ENCODE peak calls at places on chromosomes 6 and 20, in eight cellular contexts. P is natural killer cell, L is breast epithelium, I is upper lobe of right lung, H is kidney epithelial cell, Z is fibroblast of lung, B is H9, G is osteocyte. X is an unnamed sample.

GRCh38 chr6:79522609-79523008 is 14.6 kb downstream of the LCA5 start:
- DNase-seq in P (no peak), L (no peak), I (no peak), H (no peak), Z (no peak), B (no peak), G (no peak), X (no peak)

GRCh38 chr6:115887887-115888286 is 172.8 kb downstream of the FRK start:
- DNase-seq in P (no peak), L (no peak), I (no peak), H (no peak), Z (no peak), B (no peak), G (no peak), X (no peak)

GRCh38 chr20:51628533-51629398 is 86.2 kb upstream of the NFATC2 start:
- DNase-seq in P (no peak), L (no peak), I (no peak), H (peak), Z (peak), B (no peak), G (no peak), X (peak)

GRCh38 chr20:62406635-62407176 is 379 bp downstream of the CABLES2 start:
- DNase-seq in P (no peak), L (no peak), I (no peak), H (no peak), Z (no peak), B (no peak), G (no peak), X (no peak)

GRCh38 chr6:44442833-44443444 is 55.4 kb downstream of the CDC5L start:
- DNase-seq in P (no peak), L (no peak), I (no peak), H (no peak), Z (no peak), B (no peak), G (no peak), X (no peak)

GRCh38 chr6:12160350-12160749 is 129.8 kb upstream of the EDN1 start:
- DNase-seq in P (no peak), L (no peak), I (no peak), H (no peak), Z (peak), B (no peak), G (no peak), X (no peak)

GRCh38 chr6:154232013-154232920 is 124.3 kb downstream of the IPCEF1 start:
- DNase-seq in P (no peak), L (no peak), I (no peak), H (peak), Z (peak), B (no peak), G (no peak), X (no peak)

GRCh38 chr6:9095671-9096260 is 660.4 kb upstream of the SLC35B3 start:
- DNase-seq in P (no peak), L (no peak), I (no peak), H (no peak), Z (no peak), B (no peak), G (no peak), X (no peak)

GRCh38 chr20:3199976-3200755 is 4.3 kb downstream of the DDRGK1 start:
- DNase-seq in P (no peak), L (no peak), I (no peak), H (no peak), Z (no peak), B (no peak), G (no peak), X (peak)

GRCh38 chr20:38201356-38201755 is 36.3 kb upstream of the TGM2 start:
- DNase-seq in P (no peak), L (no peak), I (peak), H (peak), Z (peak), B (no peak), G (no peak), X (peak)

GRCh38 chr6:36592221-36592655 is 1.9 kb upstream of the SRSF3 start:
- DNase-seq in P (peak), L (no peak), I (no peak), H (no peak), Z (no peak), B (no peak), G (no peak), X (no peak)

GRCh38 chr6:139540276-139540675 is 165.8 kb upstream of the CITED2 start:
- DNase-seq in P (no peak), L (no peak), I (no peak), H (no peak), Z (peak), B (no peak), G (no peak), X (peak)

GRCh38 chr20:16260911-16261310 is 312.3 kb downstream of the KIF16B start:
- DNase-seq in P (no peak), L (no peak), I (no peak), H (no peak), Z (no peak), B (no peak), G (no peak), X (no peak)

GRCh38 chr20:38217791-38218565 is 42.6 kb downstream of the KIAA1755 start:
- DNase-seq in P (no peak), L (no peak), I (peak), H (peak), Z (peak), B (no peak), G (no peak), X (no peak)

GRCh38 chr20:62728781-62729300 is 20.2 kb downstream of the NTSR1 start:
- DNase-seq in P (no peak), L (no peak), I (no peak), H (no peak), Z (no peak), B (no peak), G (no peak), X (peak)

GRCh38 chr6:136967874-136968752 is 46.0 kb downstream of the SLC35D3 start:
- DNase-seq in P (peak), L (peak), I (peak), H (peak), Z (peak), B (peak), G (no peak), X (peak)

GRCh38 chr6:83097204-83097603 is 29.7 kb downstream of the DOP1A start:
- DNase-seq in P (no peak), L (no peak), I (no peak), H (no peak), Z (no peak), B (no peak), G (no peak), X (no peak)

GRCh38 chr6:108942556-108943492 is 94.6 kb downstream of the ARMC2 start:
- DNase-seq in P (peak), L (no peak), I (no peak), H (no peak), Z (no peak), B (no peak), G (no peak), X (no peak)

GRCh38 chr6:11434565-11435326 is 102.8 kb upstream of the TMEM170B start:
- DNase-seq in P (no peak), L (no peak), I (peak), H (no peak), Z (peak), B (no peak), G (no peak), X (no peak)

GRCh38 chr20:6668546-6668945 is 98.9 kb upstream of the BMP2 start:
- DNase-seq in P (no peak), L (no peak), I (no peak), H (no peak), Z (no peak), B (no peak), G (no peak), X (no peak)

GRCh38 chr6:89037156-89037900 is 43.2 kb upstream of the PNRC1 start:
- DNase-seq in P (no peak), L (no peak), I (no peak), H (no peak), Z (no peak), B (no peak), G (no peak), X (no peak)

GRCh38 chr20:18224968-18225568 is 63.3 kb upstream of the ZNF133 start:
- DNase-seq in P (no peak), L (no peak), I (no peak), H (peak), Z (peak), B (no peak), G (no peak), X (no peak)

DNA sequence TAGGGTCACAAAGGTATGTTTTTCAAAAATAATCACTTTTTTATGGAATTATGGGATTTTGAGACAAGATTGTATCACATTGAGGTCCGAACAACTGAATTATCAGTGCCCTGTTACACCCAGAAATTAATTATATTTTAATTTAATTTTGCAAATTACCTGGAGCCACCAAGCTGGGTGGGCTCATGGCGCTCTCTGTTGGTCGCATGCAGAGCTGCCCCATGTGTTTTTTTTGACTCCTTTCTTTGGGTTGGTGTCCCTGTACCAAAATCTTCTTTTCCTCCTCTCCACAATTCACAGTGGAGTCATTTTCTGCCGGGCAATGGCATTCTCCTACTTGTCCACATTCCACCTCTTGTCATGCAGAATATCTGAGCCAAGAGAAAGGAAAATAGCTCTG is 38.9 kb upstream of the FRMD1 start:
- DNase-seq in P (no peak), L (no peak), I (no peak), H (no peak), Z (no peak), B (peak), G (no peak), X (no peak)
- TF ChIP-seq CTCF in P (no peak), L (no peak), I (peak), H (peak), Z (peak), B (peak), G (peak), X (no peak)

GRCh38 chr6:34067814-34068213 is 78.1 kb downstream of the GRM4 start:
- DNase-seq in P (no peak), L (no peak), I (no peak), H (no peak), Z (no peak), B (peak), G (no peak), X (no peak)
- TF ChIP-seq CTCF in P (no peak), L (no peak), I (no peak), H (peak), Z (no peak), B (peak), G (no peak), X (no peak)

GRCh38 chr6:55016261-55016660 is 158.1 kb upstream of the HCRTR2 start:
- DNase-seq in P (no peak), L (no peak), I (no peak), H (no peak), Z (peak), B (no peak), G (no peak), X (no peak)
- TF ChIP-seq CTCF in P (no peak), L (no peak), I (no peak), H (no peak), Z (no peak), B (no peak), G (no peak), X (no peak)

DNA sequence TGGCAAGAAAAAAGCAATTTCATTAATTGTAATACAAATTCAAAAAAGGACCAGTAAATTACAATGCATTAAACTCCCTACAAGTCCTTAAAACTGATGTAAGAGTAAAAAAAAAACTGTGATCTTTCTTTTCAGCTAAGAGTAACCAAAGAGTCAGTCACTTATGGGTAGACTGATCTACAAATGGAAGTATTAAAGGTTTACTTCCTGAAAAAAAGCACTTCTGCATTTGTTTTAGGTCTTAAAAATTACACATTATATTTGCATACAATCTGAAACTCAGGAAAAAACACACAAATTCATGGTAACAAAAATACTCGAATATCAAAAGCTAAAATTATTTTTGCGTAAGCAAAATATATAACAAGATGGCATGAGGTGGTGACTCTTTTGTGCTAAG is 23.5 kb downstream of the USP49 start:
- DNase-seq in P (no peak), L (no peak), I (no peak), H (no peak), Z (no peak), B (no peak), G (no peak), X (no peak)
- TF ChIP-seq CTCF in P (no peak), L (no peak), I (no peak), H (no peak), Z (no peak), B (no peak), G (no peak), X (no peak)

GRCh38 chr6:106731144-106731842 is 101.9 kb downstream of the QRSL1 start:
- DNase-seq in P (no peak), L (no peak), I (no peak), H (peak), Z (no peak), B (no peak), G (no peak), X (no peak)
- TF ChIP-seq CTCF in P (no peak), L (no peak), I (no peak), H (no peak), Z (no peak), B (no peak), G (no peak), X (no peak)

DNA sequence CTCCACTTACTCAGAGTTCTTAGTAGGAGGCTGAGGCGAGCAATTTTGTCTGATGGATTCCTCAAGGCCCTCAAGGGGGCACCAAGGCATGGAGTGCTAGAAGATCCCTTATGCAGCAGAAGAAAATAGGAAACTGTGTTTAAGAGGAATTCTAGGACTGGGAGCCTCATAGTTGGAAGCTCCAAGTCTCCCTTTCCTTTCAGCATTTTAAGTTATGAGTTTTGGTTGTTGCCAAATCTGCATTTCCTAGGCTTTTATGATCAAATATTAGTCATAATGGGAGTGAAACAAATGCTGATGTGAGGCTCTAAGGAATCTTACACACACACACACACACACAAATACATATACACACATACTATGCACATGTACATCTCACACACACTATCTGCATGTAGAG is 714.0 kb downstream of the UTRN start:
- DNase-seq in P (no peak), L (no peak), I (no peak), H (no peak), Z (no peak), B (no peak), G (no peak), X (no peak)
- TF ChIP-seq CTCF in P (no peak), L (no peak), I (no peak), H (no peak), Z (peak), B (no peak), G (peak), X (no peak)

GRCh38 chr6:157323924-157324276 is 581 bp upstream of the TMEM242 start:
- DNase-seq in P (peak), L (peak), I (peak), H (no peak), Z (peak), B (peak), G (peak), X (peak)

GRCh38 chr6:157326979-157327378 is 3.7 kb upstream of the TMEM242 start:
- DNase-seq in P (no peak), L (no peak), I (no peak), H (no peak), Z (no peak), B (no peak), G (no peak), X (no peak)

GRCh38 chr6:157325069-157325805 is 1.9 kb upstream of the TMEM242 start:
- DNase-seq in P (no peak), L (no peak), I (no peak), H (no peak), Z (no peak), B (no peak), G (no peak), X (no peak)

GRCh38 chr6:157322792-157323113 is 566 bp downstream of the TMEM242 start:
- DNase-seq in P (no peak), L (no peak), I (no peak), H (no peak), Z (no peak), B (no peak), G (no peak), X (no peak)

GRCh38 chr6:157323114-157323923 is at the start of gene TMEM242:
- DNase-seq in P (peak), L (peak), I (peak), H (no peak), Z (peak), B (peak), G (peak), X (peak)
- TF ChIP-seq CTCF in P (no peak), L (peak), I (peak), H (peak), Z (peak), B (peak), G (peak), X (peak)